ENCODE peak calls at places on chromosomes 3 and 15, in eight cellular contexts. O is psoas muscle, J is GM23338, H is OCI-LY7, L is lung, V is epithelial cell of esophagus, A is fibroblast of pulmonary artery, C is A549. P is an unnamed sample.

GRCh38 chr3:33711100-33711499 is 7.0 kb downstream of the CLASP2 start:
- DNase-seq in V (no peak), J (no peak), A (no peak), O (no peak), C (no peak), L (no peak), H (no peak), P (no peak)

GRCh38 chr15:68543546-68544008 is 35.2 kb upstream of the CORO2B start:
- DNase-seq in V (no peak), O (no peak), H (no peak), C (peak), L (no peak), A (peak), J (no peak), P (peak)

GRCh38 chr15:91302588-91303439 is 202.8 kb downstream of the SV2B start:
- DNase-seq in A (peak), H (peak), J (peak), O (no peak), V (peak), C (peak), L (no peak), P (peak)

GRCh38 chr3:129345971-129346370 is 67.3 kb downstream of the HMCES start:
- DNase-seq in O (no peak), C (no peak), J (no peak), L (no peak), H (no peak), A (peak), V (no peak), P (no peak)

GRCh38 chr3:34843479-34843870 is 795.9 kb upstream of the ARPP21 start:
- DNase-seq in V (no peak), O (no peak), A (peak), J (no peak), C (no peak), H (no peak), L (no peak), P (peak)

GRCh38 chr15:39599871-39600270 is 19.0 kb downstream of the THBS1 start:
- DNase-seq in A (peak), H (no peak), C (no peak), L (no peak), J (no peak), O (no peak), V (peak), P (peak)

GRCh38 chr15:29770796-29771195 is 51.5 kb downstream of the TJP1 start:
- DNase-seq in C (peak), L (no peak), J (no peak), V (peak), O (no peak), H (no peak), A (no peak), P (peak)

GRCh38 chr15:45535486-45536042 is 13.0 kb upstream of the SLC30A4 start:
- DNase-seq in A (no peak), J (peak), C (no peak), O (no peak), H (no peak), L (no peak), V (no peak), P (no peak)

GRCh38 chr3:64343692-64344440 is 118.6 kb upstream of the PRICKLE2 start:
- DNase-seq in V (peak), J (no peak), L (no peak), C (no peak), O (no peak), H (no peak), A (peak), P (peak)

GRCh38 chr15:64502537-64502936 is 42.2 kb downstream of the ZNF609 start:
- DNase-seq in J (no peak), A (peak), O (no peak), C (no peak), L (no peak), H (no peak), V (peak), P (peak)

GRCh38 chr3:197425485-197426131 is 127.2 kb upstream of the DLG1 start:
- DNase-seq in H (no peak), L (no peak), V (no peak), C (no peak), O (no peak), J (no peak), A (no peak), P (no peak)

GRCh38 chr3:194780706-194781105 is 95.0 kb downstream of the FAM43A start:
- DNase-seq in H (no peak), L (no peak), O (no peak), C (no peak), V (no peak), J (no peak), A (no peak), P (no peak)

GRCh38 chr3:167653750-167654149 is at the start of gene WDR49:
- DNase-seq in C (no peak), L (no peak), J (peak), A (peak), V (no peak), O (no peak), H (peak), P (no peak)

GRCh38 chr3:185744997-185745843 is 79.6 kb downstream of the IGF2BP2 start:
- DNase-seq in H (peak), C (peak), L (no peak), O (no peak), V (peak), A (peak), J (no peak), P (peak)

GRCh38 chr3:23071758-23072157 is 131.4 kb upstream of the UBE2E2 start:
- DNase-seq in A (no peak), C (no peak), L (no peak), O (no peak), V (no peak), J (no peak), H (peak), P (no peak)

GRCh38 chr3:155960060-155960459 is 89.6 kb downstream of the GMPS start:
- DNase-seq in O (no peak), V (no peak), J (no peak), C (no peak), L (no peak), A (peak), H (no peak), P (peak)

GRCh38 chr15:59622289-59622688 is 10.7 kb downstream of the GCNT3 start:
- DNase-seq in A (peak), L (no peak), V (peak), C (peak), J (peak), H (peak), O (no peak), P (peak)

GRCh38 chr15:79981861-79982455 is 11.0 kb upstream of the BCL2A1 start:
- DNase-seq in H (no peak), J (no peak), L (no peak), V (no peak), A (no peak), C (no peak), O (no peak), P (no peak)

GRCh38 chr3:27721717-27722564 is at the start of gene EOMES:
- DNase-seq in L (no peak), A (peak), H (peak), C (peak), J (peak), V (peak), O (peak), P (peak)

GRCh38 chr3:131778526-131778925 is 256.3 kb downstream of the CPNE4 start:
- DNase-seq in H (no peak), V (peak), O (no peak), A (no peak), L (no peak), C (no peak), J (no peak), P (no peak)

GRCh38 chr3:175258763-175259162 is 399.6 kb downstream of the NAALADL2 start:
- DNase-seq in V (peak), J (no peak), L (no peak), O (no peak), H (no peak), C (peak), A (peak), P (peak)

DNA sequence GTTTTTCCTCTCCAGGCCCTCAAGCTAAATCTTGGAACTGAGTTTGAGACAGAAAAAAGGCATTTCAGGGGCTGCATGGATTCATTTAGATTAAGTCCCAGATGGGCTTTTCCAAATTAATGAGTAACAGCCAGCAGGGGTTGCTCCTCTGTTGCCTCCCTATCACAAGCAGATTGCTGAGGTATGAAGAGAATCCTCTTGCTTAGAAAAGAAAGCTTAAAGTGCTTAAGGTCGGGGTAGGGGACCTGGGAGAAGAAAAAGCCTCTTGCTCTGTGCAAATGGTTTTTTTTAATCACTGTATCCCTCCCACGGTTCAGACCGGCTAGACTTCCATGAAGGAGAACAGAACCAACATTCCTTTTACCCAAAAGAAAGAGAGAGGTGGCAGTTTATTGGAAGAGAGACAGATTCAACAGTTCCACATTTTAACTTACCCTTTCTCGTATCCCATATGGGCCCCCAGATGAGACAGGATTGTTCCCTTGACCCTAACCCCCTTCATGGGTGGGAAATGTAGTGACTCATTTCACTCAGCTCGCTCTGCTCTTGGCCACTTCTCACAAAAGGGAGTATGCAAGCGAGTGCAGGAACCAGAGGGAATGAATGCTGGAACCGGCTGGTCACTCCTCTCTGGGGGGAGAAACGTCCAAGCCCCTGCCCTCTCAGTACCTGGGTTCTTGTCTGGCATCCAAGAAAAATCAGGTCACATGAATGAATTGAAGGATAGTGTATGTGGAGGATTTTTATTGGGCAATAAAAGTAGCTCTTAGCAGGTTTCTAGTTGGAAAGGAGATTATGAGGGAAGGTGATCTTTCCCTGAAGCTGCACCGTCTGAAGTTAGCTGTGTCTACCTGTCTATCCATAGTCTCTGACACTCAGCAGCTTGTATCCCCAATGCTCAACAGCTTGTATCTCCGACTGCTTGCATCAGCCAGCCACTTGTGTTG is 745.2 kb downstream of the SI start:
- DNase-seq in H (no peak), O (no peak), V (no peak), J (peak), C (no peak), A (no peak), L (no peak), P (no peak)
- TF ChIP-seq CTCF in H (no peak), O (no peak), V (no peak), J (peak), C (no peak), A (no peak), L (no peak), P (no peak)

DNA sequence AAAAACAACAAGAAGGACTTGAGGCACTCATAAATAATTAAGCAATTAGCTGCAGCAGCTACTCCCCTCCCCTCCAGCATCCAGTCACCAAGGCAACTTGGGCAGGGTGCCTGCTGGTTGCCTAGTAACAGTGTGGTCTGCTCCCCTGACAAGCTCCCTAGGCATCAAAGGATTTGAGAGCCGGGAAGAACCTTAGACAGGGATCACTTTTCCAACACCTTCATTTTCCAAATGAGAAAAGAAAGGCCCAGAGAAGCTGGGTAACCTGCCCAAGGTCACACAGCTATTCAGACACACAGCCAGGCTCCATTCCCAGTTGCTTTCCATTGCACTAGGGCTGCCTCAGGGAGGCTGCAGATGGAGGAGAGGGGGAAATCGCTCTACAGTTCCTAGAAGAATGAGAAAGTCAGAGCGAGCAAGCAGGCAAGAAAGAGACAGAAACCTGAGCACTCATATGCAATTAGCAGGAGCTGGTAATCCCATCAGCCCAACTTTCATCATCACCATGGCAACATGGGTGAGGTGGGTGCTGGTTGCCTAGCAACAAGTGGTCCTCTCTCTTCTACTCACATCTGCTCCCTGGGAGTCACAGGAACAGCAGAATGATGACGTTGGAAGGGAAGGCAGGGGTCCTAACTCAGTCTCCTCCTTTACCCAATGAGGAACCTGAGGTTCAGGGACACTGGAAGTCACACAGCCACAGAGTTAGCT is 3.6 kb upstream of the EIF4E3 start:
- DNase-seq in C (peak), L (no peak), V (no peak), O (no peak), A (no peak), J (peak), H (peak), P (no peak)
- H3K4me3 ChIP-seq in C (no peak), L (no peak), V (no peak), O (no peak), A (no peak), J (no peak), H (no peak), P (no peak)

DNA sequence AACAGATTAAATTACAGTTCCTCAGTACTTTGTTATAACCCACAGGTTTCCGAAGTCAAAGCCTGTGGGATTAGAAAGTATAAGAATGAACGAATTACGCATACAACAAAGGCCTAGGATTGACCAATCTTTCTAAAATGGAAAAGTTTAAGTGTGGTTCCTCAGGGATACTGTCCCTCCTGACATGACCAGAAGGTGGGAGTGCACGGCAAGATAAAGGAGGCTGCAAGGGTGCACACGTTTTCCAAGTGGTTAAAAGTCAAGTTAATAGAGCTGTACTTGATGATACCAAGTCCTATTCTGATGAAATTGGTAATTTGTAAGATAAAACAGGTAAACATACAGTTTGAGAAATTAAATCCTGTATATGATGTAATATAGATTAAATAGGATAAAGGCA is 96.2 kb downstream of the ALDH1A2 start:
- DNase-seq in O (no peak), J (peak), V (peak), H (no peak), C (peak), L (no peak), A (peak), P (peak)
- TF ChIP-seq CTCF in O (no peak), J (peak), V (peak), H (no peak), C (peak), L (no peak), A (peak), P (peak)

DNA sequence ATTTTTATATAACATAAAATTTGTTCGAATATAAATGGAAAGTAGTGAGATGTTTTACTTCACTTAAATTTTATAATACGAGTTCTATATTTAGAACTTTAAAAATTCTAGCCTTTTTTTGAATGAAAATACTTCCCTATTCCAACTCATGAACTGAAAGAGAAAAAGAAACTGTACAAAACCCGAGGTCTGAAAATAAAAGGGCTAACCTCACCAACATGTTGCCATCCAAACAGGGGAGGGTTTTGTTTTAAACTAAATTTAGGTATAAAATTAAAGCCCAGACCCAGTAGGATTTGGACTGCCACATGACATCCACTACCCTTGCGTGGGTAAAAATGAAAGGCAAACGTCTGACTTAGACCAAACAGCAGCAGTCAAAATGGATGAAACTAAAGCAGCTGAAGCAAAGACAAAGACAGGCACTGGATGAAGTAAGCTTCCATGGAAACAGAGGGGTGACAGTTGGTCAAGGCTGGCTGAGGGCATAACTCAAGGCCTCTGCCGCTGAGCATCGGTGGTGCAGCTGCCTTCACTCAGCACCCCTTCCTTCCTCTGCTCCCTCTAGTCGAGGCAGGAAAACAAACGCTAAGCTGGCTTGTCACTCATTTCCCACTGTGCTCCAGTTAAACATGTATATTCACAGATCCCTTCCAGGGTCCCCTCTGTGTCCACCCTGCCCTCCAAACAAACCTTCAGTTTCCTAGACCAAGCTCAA is 58.1 kb downstream of the TM4SF4 start:
- DNase-seq in O (no peak), H (no peak), J (no peak), L (no peak), C (no peak), A (no peak), V (no peak), P (no peak)
- H3K4me3 ChIP-seq in O (peak), H (no peak), J (no peak), L (no peak), C (no peak), A (no peak), V (no peak), P (no peak)

DNA sequence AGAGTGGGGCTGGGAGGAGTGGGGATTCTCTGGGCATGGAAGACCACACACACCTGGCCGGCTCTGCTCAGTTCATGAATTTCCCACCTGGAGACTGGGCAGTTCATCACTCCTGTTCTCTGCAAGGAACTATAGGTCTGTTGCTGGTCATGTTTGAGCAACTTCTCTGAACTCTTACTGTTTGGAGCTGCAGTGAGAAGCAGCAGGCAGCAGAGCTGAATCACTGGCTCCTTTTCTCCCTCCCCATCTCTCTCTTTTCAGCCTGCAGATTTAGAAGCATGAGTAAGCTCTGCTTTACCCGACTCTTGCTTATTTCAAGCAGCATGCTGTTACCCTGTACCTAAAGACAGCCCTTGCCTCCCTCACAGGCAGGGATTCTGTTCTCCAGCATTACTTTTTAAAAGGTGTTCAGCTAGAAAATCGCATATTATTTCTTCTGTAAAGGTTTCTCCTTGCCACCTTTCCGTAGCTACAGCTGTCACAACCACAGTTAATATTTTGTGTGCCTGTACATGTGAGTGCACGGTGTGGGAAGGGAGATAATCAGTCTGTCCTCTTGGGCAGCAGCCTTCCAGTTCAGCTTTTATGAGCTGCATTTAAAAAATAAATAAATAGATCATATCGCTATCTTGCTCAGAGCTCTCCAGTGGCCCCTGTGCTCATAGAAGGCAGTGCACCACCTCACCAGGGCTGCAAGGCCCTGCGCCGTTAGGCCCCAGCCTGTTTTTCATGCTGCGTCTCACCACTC is 131.6 kb downstream of the CHCHD6 start:
- DNase-seq in V (peak), C (peak), A (peak), H (no peak), L (no peak), J (peak), O (no peak), P (peak)
- TF ChIP-seq CTCF in V (peak), C (no peak), A (peak), H (no peak), L (no peak), J (no peak), O (no peak), P (peak)

GRCh38 chr3:147355104-147355854 is 51.1 kb downstream of the ZIC4 start:
- DNase-seq in V (no peak), C (no peak), O (no peak), L (no peak), J (no peak), H (no peak), A (no peak), P (no peak)
- H3K4me3 ChIP-seq in V (no peak), C (no peak), O (peak), L (no peak), J (peak), H (no peak), A (no peak), P (no peak)

DNA sequence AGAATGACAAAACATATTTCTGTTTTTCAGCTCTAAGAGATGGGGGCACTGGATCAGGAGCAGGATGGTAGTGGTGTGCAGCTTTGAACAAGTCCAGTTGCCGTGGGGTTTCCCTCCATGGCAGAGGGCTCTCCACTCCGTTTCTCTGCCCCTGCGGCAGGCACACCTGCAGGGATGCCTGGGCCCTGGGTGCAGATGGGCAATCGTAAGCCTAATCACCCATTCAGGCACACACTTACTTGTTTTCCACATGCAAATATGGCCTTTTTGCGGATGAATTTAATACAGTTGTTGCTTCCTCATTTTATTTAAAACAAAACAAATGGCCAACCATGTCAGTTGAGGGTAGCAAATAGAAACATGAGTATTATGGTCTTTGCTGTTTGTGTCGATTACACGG is 85.1 kb downstream of the LPP start:
- DNase-seq in A (no peak), J (no peak), O (no peak), C (no peak), V (no peak), H (peak), L (no peak), P (no peak)
- TF ChIP-seq CTCF in A (no peak), J (no peak), O (no peak), C (no peak), V (no peak), H (no peak), L (no peak), P (no peak)

DNA sequence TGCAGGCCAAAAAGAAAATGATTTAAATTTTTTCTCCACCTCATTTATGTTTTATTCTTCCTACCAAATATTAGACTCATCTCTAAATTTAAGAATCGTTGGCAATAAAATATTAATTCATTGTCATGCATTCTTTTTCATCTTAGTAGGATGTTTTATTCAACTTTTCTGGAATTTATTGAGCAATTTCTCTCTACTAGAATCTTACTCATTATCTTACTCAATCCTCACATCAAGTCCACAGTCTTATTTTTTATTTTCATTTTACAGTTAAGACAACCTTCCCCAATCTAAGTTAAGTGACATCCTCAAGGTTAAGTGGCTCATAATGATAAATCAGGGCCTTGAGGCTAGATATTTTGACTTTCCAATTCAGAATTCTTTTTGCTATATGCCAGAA is 15.9 kb upstream of the ALDH1A2 start:
- DNase-seq in J (no peak), V (peak), O (no peak), C (no peak), A (no peak), L (no peak), H (no peak), P (peak)
- H3K4me3 ChIP-seq in J (no peak), V (no peak), O (no peak), C (no peak), A (no peak), L (no peak), H (no peak), P (no peak)